ENCODE peak calls at places on chromosomes 2 and 18, in ten cellular contexts. U is astrocyte of the spinal cord, N is cardiac muscle cell, T is NB4, V is PC-3, I is foreskin fibroblast, P is epithelial cell of esophagus, G is K562, W is GM12865, A is HFF-Myc. O is an unnamed sample.

GRCh38 chr2:202377308-202377736 is 1.2 kb downstream of the BMPR2 start:
- DNase-seq in U (no peak), N (peak), T (peak), V (peak), I (peak), P (peak), G (peak), W (peak), A (no peak), O (peak)

GRCh38 chr2:162582357-162582798 is 238.4 kb downstream of the GCA start:
- DNase-seq in U (peak), N (no peak), T (no peak), V (peak), I (no peak), P (peak), G (no peak), W (no peak), A (no peak), O (peak)

GRCh38 chr2:226213717-226214116 is 585.9 kb downstream of the IRS1 start:
- DNase-seq in U (peak), N (no peak), T (no peak), V (peak), I (peak), P (peak), G (no peak), W (no peak), A (peak), O (peak)

GRCh38 chr2:122031544-122032263 is 276.3 kb downstream of the TSN start:
- DNase-seq in U (no peak), N (no peak), T (no peak), V (no peak), I (peak), P (no peak), G (no peak), W (peak), A (no peak), O (peak)

GRCh38 chr2:181312515-181312927 is 144.7 kb upstream of the ITGA4 start:
- DNase-seq in U (no peak), N (no peak), T (no peak), V (no peak), I (no peak), P (no peak), G (no peak), W (peak), A (no peak), O (no peak)

GRCh38 chr2:96933528-96933927 is 52.9 kb downstream of the FAM178B start:
- DNase-seq in U (no peak), N (no peak), T (no peak), V (no peak), I (no peak), P (no peak), G (no peak), W (no peak), A (no peak), O (no peak)

GRCh38 chr18:494602-494983 is 5.9 kb downstream of the COLEC12 start:
- DNase-seq in U (peak), N (no peak), T (no peak), V (no peak), I (no peak), P (no peak), G (no peak), W (no peak), A (no peak), O (no peak)

GRCh38 chr18:48829443-48830149 is 121.2 kb downstream of the SMAD7 start:
- DNase-seq in U (no peak), N (peak), T (no peak), V (no peak), I (no peak), P (no peak), G (no peak), W (no peak), A (no peak), O (no peak)

GRCh38 chr2:142756430-142756829 is 121.0 kb upstream of the KYNU start:
- DNase-seq in U (peak), N (no peak), T (no peak), V (peak), I (peak), P (peak), G (no peak), W (no peak), A (no peak), O (peak)

GRCh38 chr2:128269358-128270305 is 49.0 kb downstream of the HS6ST1 start:
- DNase-seq in U (no peak), N (no peak), T (peak), V (no peak), I (no peak), P (no peak), G (no peak), W (no peak), A (no peak), O (no peak)

GRCh38 chr2:179170897-179171296 is 93.7 kb downstream of the SESTD1 start:
- DNase-seq in U (no peak), N (no peak), T (no peak), V (no peak), I (no peak), P (no peak), G (no peak), W (no peak), A (no peak), O (no peak)

GRCh38 chr18:58496937-58497336 is 132.0 kb downstream of the ALPK2 start:
- DNase-seq in U (no peak), N (no peak), T (no peak), V (peak), I (no peak), P (peak), G (no peak), W (peak), A (no peak), O (peak)

GRCh38 chr2:237488295-237488694 is 1.2 kb downstream of the MLPH start:
- DNase-seq in U (peak), N (no peak), T (no peak), V (peak), I (peak), P (no peak), G (no peak), W (no peak), A (no peak), O (no peak)

GRCh38 chr2:143901185-143901842 is 618.6 kb downstream of the ZEB2 start:
- DNase-seq in U (peak), N (no peak), T (peak), V (peak), I (peak), P (peak), G (no peak), W (peak), A (peak), O (peak)

GRCh38 chr2:110993557-110994231 is 127.0 kb upstream of the BCL2L11 start:
- DNase-seq in U (no peak), N (peak), T (peak), V (peak), I (no peak), P (peak), G (no peak), W (peak), A (no peak), O (peak)

GRCh38 chr2:47598476-47598875 is 184.5 kb upstream of the MSH6 start:
- DNase-seq in U (no peak), N (no peak), T (no peak), V (no peak), I (no peak), P (no peak), G (no peak), W (no peak), A (peak), O (no peak)

GRCh38 chr2:164706522-164706921 is 85.2 kb upstream of the GRB14 start:
- DNase-seq in U (peak), N (no peak), T (no peak), V (peak), I (peak), P (peak), G (no peak), W (no peak), A (peak), O (peak)

GRCh38 chr2:148106331-148106730 is 85.4 kb downstream of the MBD5 start:
- DNase-seq in U (no peak), N (no peak), T (no peak), V (no peak), I (no peak), P (no peak), G (no peak), W (no peak), A (no peak), O (no peak)

GRCh38 chr2:99184811-99185210 is 3.8 kb downstream of the MRPL30 start:
- DNase-seq in U (no peak), N (no peak), T (no peak), V (no peak), I (no peak), P (no peak), G (no peak), W (no peak), A (no peak), O (no peak)

GRCh38 chr2:151520976-151521375 is 111.3 kb downstream of the RIF1 start:
- DNase-seq in U (no peak), N (no peak), T (no peak), V (no peak), I (no peak), P (no peak), G (no peak), W (no peak), A (no peak), O (no peak)

GRCh38 chr2:207122914-207123744 is 42.6 kb downstream of the KLF7 start:
- DNase-seq in U (no peak), N (no peak), T (no peak), V (no peak), I (peak), P (peak), G (no peak), W (no peak), A (no peak), O (peak)

GRCh38 chr2:88624477-88624876 is 2.8 kb downstream of the EIF2AK3 start:
- DNase-seq in U (no peak), N (no peak), T (no peak), V (no peak), I (no peak), P (no peak), G (no peak), W (no peak), A (no peak), O (no peak)

GRCh38 chr2:86764661-86765307 is 25.9 kb downstream of the CD8A start:
- DNase-seq in U (peak), N (peak), T (peak), V (peak), I (peak), P (peak), G (peak), W (peak), A (peak), O (peak)

GRCh38 chr2:63842149-63843061 is 709 bp downstream of the UGP2 start:
- DNase-seq in U (peak), N (peak), T (peak), V (peak), I (peak), P (peak), G (peak), W (peak), A (no peak), O (peak)

GRCh38 chr2:9814129-9814868 is 29.0 kb upstream of the TAF1B start:
- DNase-seq in U (no peak), N (no peak), T (no peak), V (no peak), I (no peak), P (no peak), G (no peak), W (no peak), A (no peak), O (no peak)
- TF ChIP-seq CTCF in U (no peak), N (no peak), T (no peak), V (peak), I (no peak), P (no peak), G (no peak), W (no peak), A (no peak), O (no peak)

GRCh38 chr2:68487773-68488355 is 20.5 kb downstream of the APLF start:
- DNase-seq in U (peak), N (no peak), T (peak), V (peak), I (peak), P (peak), G (peak), W (peak), A (no peak), O (peak)
- TF ChIP-seq CTCF in U (peak), N (peak), T (peak), V (peak), I (peak), P (peak), G (peak), W (no peak), A (no peak), O (peak)

GRCh38 chr2:217420868-217421267 is 561.0 kb upstream of the TNP1 start:
- DNase-seq in U (no peak), N (no peak), T (no peak), V (no peak), I (no peak), P (no peak), G (no peak), W (no peak), A (no peak), O (no peak)
- TF ChIP-seq CTCF in U (no peak), N (no peak), T (no peak), V (no peak), I (no peak), P (no peak), G (no peak), W (no peak), A (no peak), O (no peak)

DNA sequence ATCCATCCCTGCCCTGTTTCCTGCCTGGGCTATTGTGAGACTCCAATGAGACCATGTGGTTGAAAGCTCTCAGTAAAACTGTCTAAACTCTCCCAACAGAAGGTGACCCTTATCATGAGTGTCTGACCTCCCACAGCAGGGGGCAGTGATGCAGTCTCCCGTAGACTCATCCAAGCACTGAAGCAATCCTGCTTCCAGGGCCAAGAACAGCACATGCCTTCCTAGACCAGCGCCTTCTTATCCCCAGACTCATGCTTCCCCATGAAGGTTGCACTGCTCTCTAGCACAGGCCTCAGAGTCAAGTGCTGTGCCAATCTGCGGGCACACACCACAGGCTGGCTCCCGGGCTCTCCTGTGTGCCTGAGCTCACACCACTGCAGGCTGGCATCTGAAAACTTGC is 112.3 kb downstream of the TNS1 start:
- DNase-seq in U (peak), N (peak), T (peak), V (no peak), I (peak), P (peak), G (peak), W (no peak), A (no peak), O (peak)
- TF ChIP-seq CTCF in U (peak), N (peak), T (no peak), V (peak), I (peak), P (peak), G (peak), W (no peak), A (no peak), O (peak)

DNA sequence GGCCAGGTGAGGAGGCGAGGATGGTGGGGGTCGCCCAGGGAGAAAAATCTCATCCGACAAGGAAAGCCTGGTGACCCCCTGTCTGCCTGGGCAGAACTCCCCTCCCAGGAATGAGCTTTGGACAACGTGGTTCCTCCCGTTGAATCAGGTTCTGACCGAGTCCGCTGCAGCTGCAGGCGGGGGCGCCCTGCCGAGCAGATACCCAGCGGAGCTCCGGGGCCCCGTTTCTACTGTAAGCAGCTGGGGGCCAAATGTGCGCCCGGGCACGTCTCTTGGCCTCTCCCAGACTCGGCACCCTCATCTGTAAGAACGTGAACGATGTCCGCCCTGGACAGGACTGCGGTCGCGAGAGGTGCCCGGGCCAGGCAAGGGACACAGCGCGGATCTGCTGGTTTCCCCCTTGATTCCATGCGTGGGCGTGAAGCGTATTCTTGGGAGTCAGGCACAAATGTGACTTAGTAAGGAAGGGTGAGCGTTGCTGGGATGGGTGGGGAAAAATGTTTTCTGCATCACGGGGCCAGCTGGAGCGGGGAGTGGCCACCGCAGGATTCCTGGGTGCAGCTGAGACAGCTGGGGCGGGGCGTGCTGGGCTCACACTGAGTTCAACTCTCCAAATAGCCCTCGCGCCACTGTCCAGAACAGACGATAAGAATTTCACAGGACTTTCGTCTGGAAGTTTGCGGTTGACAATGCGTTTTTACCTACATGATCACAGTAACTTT is 20.2 kb upstream of the TUBB6 start:
- DNase-seq in U (peak), N (peak), T (no peak), V (peak), I (peak), P (peak), G (peak), W (no peak), A (no peak), O (peak)
- TF ChIP-seq CTCF in U (peak), N (no peak), T (no peak), V (no peak), I (no peak), P (no peak), G (no peak), W (no peak), A (no peak), O (no peak)

GRCh38 chr18:64974378-64975125 is 776.3 kb upstream of the CDH7 start:
- DNase-seq in U (no peak), N (no peak), T (no peak), V (no peak), I (no peak), P (peak), G (no peak), W (no peak), A (no peak), O (no peak)
- TF ChIP-seq CTCF in U (no peak), N (no peak), T (no peak), V (no peak), I (no peak), P (no peak), G (no peak), W (no peak), A (no peak), O (no peak)

GRCh38 chr18:56545539-56545938 is 92.9 kb downstream of the TXNL1 start:
- DNase-seq in U (no peak), N (no peak), T (peak), V (no peak), I (peak), P (peak), G (no peak), W (no peak), A (no peak), O (peak)

GRCh38 chr18:56550121-56550520 is 88.3 kb downstream of the TXNL1 start:
- DNase-seq in U (no peak), N (no peak), T (no peak), V (no peak), I (no peak), P (no peak), G (no peak), W (no peak), A (no peak), O (peak)
- TF ChIP-seq CTCF in U (no peak), N (no peak), T (no peak), V (no peak), I (no peak), P (no peak), G (no peak), W (no peak), A (no peak), O (no peak)